ENCODE peak calls at places on chromosomes 6 and 20, in ten cellular contexts. T, C, I, F, U, K, Z, P, G and D are unnamed samples.

GRCh38 chr6:113858067-113858604 is 991 bp downstream of the MARCKS start:
- DNase-seq in F (no peak), I (peak; percentile 54), G (peak; percentile 59), T (peak; percentile 38), U (no peak), Z (peak; percentile 84), P (peak; percentile 42), C (peak; percentile 41), K (peak; percentile 52), D (peak; percentile 66)

GRCh38 chr6:121847806-121848522 is 412.5 kb downstream of the GJA1 start:
- DNase-seq in U (no peak), K (no peak), Z (no peak), F (no peak), C (no peak), G (no peak), P (no peak), T (no peak), I (no peak), D (no peak)

GRCh38 chr20:37961016-37961415 is 58.1 kb downstream of the VSTM2L start:
- DNase-seq in K (no peak), C (no peak), U (no peak), F (no peak), I (no peak), T (no peak), Z (no peak), P (no peak), G (no peak), D (no peak)

GRCh38 chr20:1718604-1719384 is 61.2 kb upstream of the SIRPG start:
- DNase-seq in I (no peak), Z (no peak), G (no peak), T (peak; percentile 14), C (peak; percentile 46), P (peak; percentile 98), F (peak; percentile 33), K (no peak), U (no peak), D (no peak)

GRCh38 chr6:170137176-170137891 is 153.5 kb downstream of the DLL1 start:
- DNase-seq in Z (no peak), I (peak; percentile 23), U (no peak), G (peak; percentile 2), K (peak; percentile 20), C (peak; percentile 11), P (no peak), F (no peak), T (no peak), D (no peak)

GRCh38 chr6:117733341-117733740 is 58.1 kb downstream of the NUS1 start:
- DNase-seq in G (no peak), Z (no peak), U (no peak), T (no peak), I (no peak), K (no peak), P (peak; percentile 15), C (no peak), F (no peak), D (no peak)

GRCh38 chr20:41738584-41739193 is 120.5 kb upstream of the CHD6 start:
- DNase-seq in T (peak; percentile 52), F (peak; percentile 2), K (peak; percentile 64), C (peak; percentile 24), G (peak; percentile 26), I (peak; percentile 35), P (peak; percentile 34), Z (no peak), U (no peak), D (peak; percentile 55)

GRCh38 chr20:16662462-16662861 is 67.4 kb upstream of the SNRPB2 start:
- DNase-seq in T (no peak), K (no peak), I (no peak), P (no peak), U (no peak), F (no peak), G (no peak), Z (no peak), C (no peak), D (no peak)

GRCh38 chr6:32855467-32856174 is 1.6 kb downstream of the PSMB9 start:
- DNase-seq in U (no peak), K (no peak), P (no peak), Z (no peak), I (no peak), G (no peak), F (no peak), T (no peak), C (no peak), D (no peak)

GRCh38 chr6:32852018-32852843 is 1.3 kb downstream of the TAP1 start:
- DNase-seq in U (peak; percentile 22), I (peak; percentile 68), C (no peak), P (no peak), F (no peak), T (no peak), K (no peak), G (no peak), Z (peak; percentile 87), D (peak; percentile 67)

GRCh38 chr6:32852844-32853540 is 512 bp downstream of the TAP1 start:
- DNase-seq in I (peak; percentile 63), K (peak; percentile 42), P (peak; percentile 48), Z (peak; percentile 87), G (peak; percentile 46), U (peak; percentile 76), C (peak; percentile 43), T (peak; percentile 19), F (no peak), D (peak; percentile 63)

GRCh38 chr6:32853541-32854375 is at the start of the genes PSMB9 and TAP1:
- DNase-seq in Z (peak; percentile 99), K (peak; percentile 95), U (peak; percentile 97), I (peak; percentile 97), P (peak; percentile 85), G (peak; percentile 92), T (peak; percentile 90), F (peak; percentile 63), C (peak; percentile 94), D (peak; percentile 98)

DNA sequence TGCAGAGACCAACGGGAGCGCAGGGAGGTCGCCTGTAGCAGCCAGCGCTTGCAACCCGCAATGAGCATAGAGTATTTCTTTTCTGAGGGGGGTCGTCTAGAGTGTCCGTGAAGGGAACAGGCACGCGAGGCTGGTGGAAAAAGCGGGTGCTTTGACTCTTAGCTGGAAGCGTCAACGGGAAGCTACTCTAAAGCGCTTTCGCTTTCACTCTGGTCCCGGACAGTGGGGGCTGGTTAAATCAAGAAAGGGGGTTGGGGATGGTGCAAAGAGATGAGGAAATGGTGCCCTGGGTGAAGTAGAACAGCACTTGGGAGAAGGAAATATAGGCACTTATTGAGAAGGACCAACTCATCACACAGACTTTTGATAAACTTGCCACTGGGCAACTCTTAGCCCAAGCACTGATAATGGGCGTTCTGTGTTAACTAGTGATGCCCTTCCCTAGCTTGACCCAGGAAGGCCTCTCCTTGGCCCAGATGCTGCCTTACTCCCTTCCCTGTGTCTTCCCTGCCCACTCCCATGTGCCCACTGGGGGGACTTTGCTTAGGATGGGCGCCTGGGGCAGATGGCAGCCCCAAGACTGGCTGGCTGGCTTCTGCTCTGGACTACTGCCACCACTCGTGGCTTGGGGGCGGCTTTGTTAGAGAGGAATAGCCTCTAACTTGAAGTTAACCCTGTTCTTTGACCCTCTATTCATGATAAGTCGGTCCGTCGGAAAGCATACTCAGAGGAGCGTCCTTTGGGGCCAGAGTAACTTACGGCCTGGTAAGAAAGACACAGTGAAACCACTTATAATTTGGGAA is 585 bp downstream of the PSMB9 start:
- DNase-seq in Z (no peak), C (no peak), I (peak; percentile 66), K (no peak), T (no peak), F (no peak), P (no peak), U (peak; percentile 72), G (peak; percentile 35), D (peak; percentile 76)
- TF ChIP-seq CTCF in Z (no peak), C (no peak), I (no peak), K (no peak), T (no peak), F (no peak), P (no peak), U (no peak), G (no peak), D (no peak)

GRCh38 chr6:162198072-162198471 is 529.5 kb downstream of the PRKN start:
- DNase-seq in I (no peak), C (no peak), K (peak; percentile 40), U (no peak), F (no peak), Z (no peak), T (no peak), G (no peak), P (no peak), D (no peak)

GRCh38 chr6:162195441-162195840 is 532.1 kb downstream of the PRKN start:
- DNase-seq in Z (no peak), G (no peak), P (no peak), F (no peak), U (no peak), I (no peak), C (no peak), K (no peak), T (no peak), D (no peak)

GRCh38 chr6:162200036-162200435 is 527.5 kb downstream of the PRKN start:
- DNase-seq in K (no peak), P (no peak), U (no peak), I (no peak), G (no peak), C (no peak), Z (no peak), F (no peak), T (no peak), D (no peak)

GRCh38 chr6:162200945-162201692 is 526.4 kb downstream of the PRKN start:
- DNase-seq in P (no peak), I (no peak), U (no peak), K (no peak), F (no peak), C (no peak), Z (no peak), G (no peak), T (no peak), D (no peak)

GRCh38 chr6:162198925-162199324 is 528.6 kb downstream of the PRKN start:
- DNase-seq in F (no peak), P (no peak), I (no peak), G (no peak), Z (no peak), C (no peak), K (no peak), U (no peak), T (no peak), D (no peak)
- TF ChIP-seq CTCF in F (no peak), P (no peak), I (no peak), G (no peak), Z (no peak), C (no peak), K (peak; percentile 57), U (no peak), T (no peak), D (no peak)

DNA sequence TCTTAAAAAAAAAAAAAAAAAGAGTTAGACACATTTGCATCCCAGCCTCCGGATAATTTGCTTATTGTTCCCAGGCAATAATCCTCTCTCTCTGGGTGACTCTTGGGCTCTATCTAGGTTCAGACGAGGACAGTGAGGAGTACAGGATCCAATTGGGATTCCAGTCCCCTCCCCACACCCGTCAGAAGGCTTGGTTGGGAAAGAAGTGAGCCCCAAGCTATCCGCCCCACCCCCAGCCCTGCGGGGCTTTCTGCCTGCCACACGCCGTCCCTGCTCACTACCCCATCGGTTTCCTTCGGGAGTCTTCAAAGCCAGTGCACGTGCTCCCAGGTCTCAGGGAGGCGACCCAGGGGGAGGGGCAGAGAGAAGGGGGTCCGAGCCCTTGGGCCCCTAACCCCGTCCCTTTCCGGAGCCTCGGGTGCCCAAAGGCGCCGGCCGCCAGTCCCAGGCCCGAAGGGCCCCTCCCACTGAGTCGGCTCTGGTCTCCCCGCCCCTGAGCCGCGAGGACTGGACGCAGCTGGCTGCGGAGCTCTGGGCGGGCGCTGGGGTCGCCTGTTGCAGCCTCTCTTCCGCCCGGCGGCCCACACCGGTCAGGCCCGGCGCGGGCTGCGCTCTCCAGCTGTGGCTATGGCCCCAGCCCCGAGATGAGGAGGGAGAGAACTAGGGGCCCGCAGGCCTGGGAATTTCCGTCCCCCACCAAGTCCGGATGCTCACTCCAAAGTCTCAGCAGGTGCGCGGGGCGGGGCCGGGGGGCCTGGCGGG is 2.5 kb downstream of the MYMX start:
- DNase-seq in K (peak; percentile 96), G (peak; percentile 87), Z (peak; percentile 96), C (no peak), I (peak; percentile 85), U (no peak), T (peak; percentile 57), F (no peak), P (no peak), D (peak; percentile 78)
- TF ChIP-seq CTCF in K (no peak), G (no peak), Z (no peak), C (no peak), I (no peak), U (no peak), T (no peak), F (no peak), P (no peak), D (no peak)

GRCh38 chr6:116278478-116278822 is 1.3 kb downstream of the TSPYL1 start:
- DNase-seq in C (no peak), T (no peak), F (no peak), U (no peak), P (no peak), I (no peak), K (no peak), G (no peak), Z (no peak), D (no peak)

GRCh38 chr6:116280161-116280959 is 630 bp upstream of the TSPYL1 start:
- DNase-seq in Z (no peak), K (no peak), G (no peak), P (peak; percentile 7), T (peak; percentile 18), F (no peak), I (no peak), C (no peak), U (no peak), D (no peak)

GRCh38 chr6:116278853-116279231 is 888 bp downstream of the TSPYL1 start:
- DNase-seq in F (no peak), I (no peak), U (no peak), G (peak; percentile 61), P (peak; percentile 24), Z (no peak), C (no peak), K (no peak), T (peak; percentile 12), D (no peak)

GRCh38 chr6:116280960-116281316 is 1.2 kb upstream of the TSPYL1 start:
- DNase-seq in U (no peak), I (no peak), P (no peak), Z (no peak), C (no peak), K (no peak), F (no peak), G (no peak), T (no peak), D (no peak)

DNA sequence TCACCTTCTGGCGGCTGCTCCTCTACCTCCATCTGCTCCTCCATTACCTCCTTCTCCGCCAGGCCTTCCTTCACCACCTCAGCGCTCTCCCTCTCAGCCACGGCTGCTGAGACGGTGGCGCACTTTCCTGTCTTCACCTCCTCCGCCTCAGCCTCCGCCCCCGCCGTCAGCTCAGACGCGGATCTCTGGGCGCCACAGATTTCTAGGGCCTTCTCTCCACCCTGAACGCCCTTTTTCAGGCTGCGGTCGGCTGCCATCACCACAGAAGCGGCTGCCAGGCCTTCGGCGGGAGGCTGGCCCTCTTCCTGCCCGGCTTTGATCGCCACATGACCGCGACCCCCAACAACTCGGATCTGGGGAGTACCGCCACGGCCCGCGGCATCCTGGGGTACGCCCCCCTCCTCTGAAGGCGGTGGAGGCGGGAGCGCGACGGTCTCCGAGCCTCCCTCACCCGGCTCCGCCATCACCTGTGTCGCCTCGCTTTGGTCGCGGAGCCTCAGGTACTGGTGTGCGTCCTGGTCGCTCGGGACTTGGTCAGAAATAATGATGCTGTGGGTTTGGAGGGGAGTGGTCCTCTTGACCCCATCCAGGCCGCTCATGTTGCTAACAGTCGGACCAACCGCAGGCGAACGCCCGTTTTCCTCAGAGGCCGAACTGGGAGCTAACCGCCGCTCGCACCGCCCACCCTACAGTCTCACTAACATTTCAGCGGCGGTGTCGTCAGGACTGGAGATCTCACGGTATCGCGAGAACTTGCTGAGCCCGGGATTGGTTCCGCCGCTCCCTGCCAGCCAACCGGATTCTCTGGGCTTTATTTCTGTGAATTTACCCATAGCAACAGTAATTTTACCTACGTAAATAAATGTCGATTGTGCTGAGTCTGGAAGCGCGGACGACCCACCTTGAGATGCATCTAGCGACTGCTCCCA is at the start of gene TSPYL1:
- DNase-seq in Z (peak; percentile 94), U (peak; percentile 97), I (peak; percentile 97), P (peak; percentile 93), C (peak; percentile 96), F (peak; percentile 93), G (peak; percentile 95), T (peak; percentile 94), K (peak; percentile 96), D (peak; percentile 96)
- TF ChIP-seq CTCF in Z (no peak), U (no peak), I (no peak), P (no peak), C (no peak), F (no peak), G (no peak), T (no peak), K (no peak), D (no peak)